ENCODE peak calls at places on chromosomes 5 and 9, in six cellular contexts. N is globus pallidus; T is GM18507; L is EL; R is cardiac muscle cell; A is activated CD4-positive, alpha-beta T cell treated with anti-CD3 and anti-CD28 coated beads for 24 hours. P is an unnamed sample.

GRCh38 chr9:88947581-88948573 is 43.4 kb upstream of the S1PR3 start:
- DNase-seq in N (no peak), T (no peak), L (peak), R (peak), A (no peak), P (no peak)

GRCh38 chr9:110199643-110200042 is 8.3 kb downstream of the C9orf152 start:
- DNase-seq in N (no peak), T (no peak), L (no peak), R (no peak), A (no peak), P (no peak)

GRCh38 chr9:120412425-120412951 is 167.5 kb downstream of the CDK5RAP2 start:
- DNase-seq in N (no peak), T (no peak), L (peak), R (peak), A (no peak), P (no peak)

GRCh38 chr5:91937121-91937520 is 554.0 kb upstream of the ARRDC3 start:
- DNase-seq in N (no peak), T (no peak), L (no peak), R (peak), A (no peak), P (no peak)

GRCh38 chr9:90915693-90916092 is 114.1 kb downstream of the SYK start:
- DNase-seq in N (no peak), T (no peak), L (peak), R (peak), A (peak), P (no peak)

GRCh38 chr5:53779541-53779981 is 219.1 kb downstream of the NDUFS4 start:
- DNase-seq in N (no peak), T (no peak), L (peak), R (peak), A (no peak), P (no peak)

GRCh38 chr5:140840978-140841962 is at the start of gene PCDHA8:
- DNase-seq in N (peak), T (no peak), L (peak), R (no peak), A (no peak), P (no peak)

GRCh38 chr5:32014345-32014744 is 159.8 kb downstream of the GOLPH3 start:
- DNase-seq in N (no peak), T (no peak), L (no peak), R (no peak), A (no peak), P (no peak)

GRCh38 chr9:32378496-32378895 is 5.9 kb upstream of the ACO1 start:
- DNase-seq in N (peak), T (peak), L (peak), R (peak), A (no peak), P (peak)

GRCh38 chr9:107755267-107755666 is 265.7 kb upstream of the KLF4 start:
- DNase-seq in N (no peak), T (no peak), L (peak), R (peak), A (no peak), P (no peak)

GRCh38 chr5:97906135-97906534 is 723.1 kb upstream of the RIOK2 start:
- DNase-seq in N (no peak), T (no peak), L (no peak), R (no peak), A (no peak), P (no peak)

GRCh38 chr9:130119521-130120206 is 52.5 kb upstream of the NCS1 start:
- DNase-seq in N (no peak), T (no peak), L (no peak), R (no peak), A (no peak), P (no peak)

GRCh38 chr9:127059648-127060365 is 62.6 kb downstream of the ANGPTL2 start:
- DNase-seq in N (peak), T (no peak), L (no peak), R (no peak), A (no peak), P (no peak)

GRCh38 chr9:72315510-72316287 is 49.3 kb downstream of the ZFAND5 start:
- DNase-seq in N (peak), T (no peak), L (peak), R (peak), A (no peak), P (no peak)

GRCh38 chr5:82991678-82992323 is 85.4 kb downstream of the TMEM167A start:
- DNase-seq in N (no peak), T (no peak), L (no peak), R (no peak), A (no peak), P (no peak)

GRCh38 chr5:87746891-87747366 is 334.2 kb upstream of the CCNH start:
- DNase-seq in N (no peak), T (no peak), L (no peak), R (no peak), A (no peak), P (no peak)

GRCh38 chr5:61905635-61906034 is 400.4 kb upstream of the KIF2A start:
- DNase-seq in N (no peak), T (no peak), L (no peak), R (no peak), A (no peak), P (no peak)

GRCh38 chr5:93582677-93583524 is at the start of gene NR2F1:
- DNase-seq in N (peak), T (no peak), L (peak), R (peak), A (no peak), P (peak)

P was measured in NCI-H1048.